ENCODE peak calls at places on chromosomes 13 and 19, in five cellular contexts. One of them, this sample, is unnamed.

GRCh38 chr19:43594710-43595604 is 977 bp downstream of the IRGQ start:
- DNase-seq in naive thymus-derived CD4-positive, alpha-beta T cell: peak; percentile 72
- DNase-seq in progenitor cell of endocrine pancreas: peak; percentile 42
- DNase-seq in AG04450: no peak
- DNase-seq in IMR-90: peak; percentile 69
- DNase-seq in this sample: peak; percentile 72

GRCh38 chr13:32265726-32266125 is 49.4 kb downstream of the ZAR1L start:
- DNase-seq in naive thymus-derived CD4-positive, alpha-beta T cell: no peak
- DNase-seq in progenitor cell of endocrine pancreas: no peak
- DNase-seq in AG04450: no peak
- DNase-seq in IMR-90: no peak
- DNase-seq in this sample: no peak

GRCh38 chr13:26619321-26619720 is 61.8 kb downstream of the WASF3 start:
- DNase-seq in naive thymus-derived CD4-positive, alpha-beta T cell: no peak
- DNase-seq in progenitor cell of endocrine pancreas: no peak
- DNase-seq in AG04450: peak; percentile 29
- DNase-seq in IMR-90: peak; percentile 91
- DNase-seq in this sample: no peak

GRCh38 chr13:31930901-31931522 is 100.6 kb upstream of the FRY start:
- DNase-seq in naive thymus-derived CD4-positive, alpha-beta T cell: peak; percentile 24
- DNase-seq in progenitor cell of endocrine pancreas: no peak
- DNase-seq in AG04450: no peak
- DNase-seq in IMR-90: no peak
- DNase-seq in this sample: no peak

GRCh38 chr13:74870865-74871264 is 611.1 kb downstream of the TBC1D4 start:
- DNase-seq in naive thymus-derived CD4-positive, alpha-beta T cell: no peak
- DNase-seq in progenitor cell of endocrine pancreas: no peak
- DNase-seq in AG04450: no peak
- DNase-seq in IMR-90: no peak
- DNase-seq in this sample: no peak

GRCh38 chr19:40592170-40592569 is 9.0 kb upstream of the LTBP4 start:
- DNase-seq in naive thymus-derived CD4-positive, alpha-beta T cell: no peak
- DNase-seq in progenitor cell of endocrine pancreas: no peak
- DNase-seq in AG04450: no peak
- DNase-seq in IMR-90: peak; percentile 76
- DNase-seq in this sample: peak; percentile 34

GRCh38 chr13:94761407-94761806 is 49.1 kb upstream of the SOX21 start:
- DNase-seq in naive thymus-derived CD4-positive, alpha-beta T cell: no peak
- DNase-seq in progenitor cell of endocrine pancreas: no peak
- DNase-seq in AG04450: no peak
- DNase-seq in IMR-90: no peak
- DNase-seq in this sample: no peak

GRCh38 chr13:49681837-49682236 is 9.4 kb downstream of the EBPL start:
- DNase-seq in naive thymus-derived CD4-positive, alpha-beta T cell: no peak
- DNase-seq in progenitor cell of endocrine pancreas: no peak
- DNase-seq in AG04450: no peak
- DNase-seq in IMR-90: peak; percentile 55
- DNase-seq in this sample: no peak

GRCh38 chr19:7326105-7326877 is 22.4 kb upstream of the ARHGEF18 start:
- DNase-seq in naive thymus-derived CD4-positive, alpha-beta T cell: peak; percentile 33
- DNase-seq in progenitor cell of endocrine pancreas: no peak
- DNase-seq in AG04450: no peak
- DNase-seq in IMR-90: no peak
- DNase-seq in this sample: peak; percentile 25

GRCh38 chr19:55046975-55047622 is 9.0 kb upstream of the GP6 start:
- DNase-seq in naive thymus-derived CD4-positive, alpha-beta T cell: no peak
- DNase-seq in progenitor cell of endocrine pancreas: no peak
- DNase-seq in AG04450: no peak
- DNase-seq in IMR-90: no peak
- DNase-seq in this sample: no peak

GRCh38 chr13:113093580-113094409 is 11.8 kb upstream of the F7 start:
- DNase-seq in naive thymus-derived CD4-positive, alpha-beta T cell: no peak
- DNase-seq in progenitor cell of endocrine pancreas: no peak
- DNase-seq in AG04450: no peak
- DNase-seq in IMR-90: no peak
- DNase-seq in this sample: no peak

GRCh38 chr13:73390100-73390499 is 331.3 kb downstream of the KLF5 start:
- DNase-seq in naive thymus-derived CD4-positive, alpha-beta T cell: no peak
- DNase-seq in progenitor cell of endocrine pancreas: no peak
- DNase-seq in AG04450: no peak
- DNase-seq in IMR-90: no peak
- DNase-seq in this sample: no peak